ENCODE peak calls at places on chromosomes 2 and 18, in nine cellular contexts. T is RPMI8226; Q is CD4-positive, alpha-beta memory T cell; D is lower lobe of right lung; F is Calu3; W is activated T-cell treated with anti-CD3 and anti-CD28 coated beads for 24 hours; J is WERI-Rb-1; S is esophagus squamous epithelium; Y is stimulated activated CD4-positive, alpha-beta T cell treated with anti-CD3 and anti-CD28 coated beads, Interleukin-12 subunit alpha, Interleukin-12 subunit beta, amount 100 ng/mL, for 4 hours. V is an unnamed sample.

GRCh38 chr2:84204995-84205394 is 254.1 kb downstream of the SUCLG1 start:
- DNase-seq in T (no peak), Q (no peak), D (no peak), F (no peak), W (no peak), J (no peak), S (no peak), Y (no peak), V (no peak)

GRCh38 chr2:119426801-119427395 is 4.8 kb upstream of the TMEM37 start:
- DNase-seq in T (no peak), Q (no peak), D (peak), F (peak), W (no peak), J (no peak), S (no peak), Y (no peak), V (no peak)

GRCh38 chr2:39902103-39902502 is 123.0 kb upstream of the THUMPD2 start:
- DNase-seq in T (no peak), Q (no peak), D (no peak), F (no peak), W (no peak), J (no peak), S (no peak), Y (no peak), V (no peak)

GRCh38 chr2:240990726-240991377 is 7.6 kb upstream of the SNED1 start:
- DNase-seq in T (no peak), Q (no peak), D (peak), F (no peak), W (no peak), J (no peak), S (no peak), Y (no peak), V (peak)

GRCh38 chr2:11744631-11745394 is 1.6 kb upstream of the LPIN1 start:
- DNase-seq in T (peak), Q (peak), D (no peak), F (peak), W (no peak), J (peak), S (no peak), Y (no peak), V (peak)

GRCh38 chr2:148914463-148914862 is 39.4 kb downstream of the KIF5C start:
- DNase-seq in T (no peak), Q (no peak), D (no peak), F (no peak), W (no peak), J (no peak), S (no peak), Y (no peak), V (no peak)

GRCh38 chr2:108139521-108139920 is 100.2 kb upstream of the SULT1C3 start:
- DNase-seq in T (peak), Q (no peak), D (no peak), F (no peak), W (no peak), J (no peak), S (no peak), Y (no peak), V (no peak)

GRCh38 chr18:35697869-35698268 is 116.3 kb downstream of the GALNT1 start:
- DNase-seq in T (no peak), Q (no peak), D (no peak), F (no peak), W (no peak), J (no peak), S (no peak), Y (no peak), V (no peak)

GRCh38 chr2:24513266-24513665 is 22.2 kb downstream of the NCOA1 start:
- DNase-seq in T (no peak), Q (no peak), D (no peak), F (no peak), W (no peak), J (no peak), S (no peak), Y (no peak), V (no peak)

GRCh38 chr2:227877359-227878309 is 6.2 kb downstream of the DAW1 start:
- DNase-seq in T (no peak), Q (no peak), D (no peak), F (no peak), W (no peak), J (no peak), S (no peak), Y (no peak), V (no peak)

GRCh38 chr2:66667852-66668251 is 232.9 kb downstream of the MEIS1 start:
- DNase-seq in T (no peak), Q (no peak), D (no peak), F (no peak), W (no peak), J (no peak), S (no peak), Y (no peak), V (no peak)

GRCh38 chr2:149701241-149701640 is 113.7 kb upstream of the MMADHC start:
- DNase-seq in T (no peak), Q (no peak), D (no peak), F (no peak), W (no peak), J (no peak), S (no peak), Y (no peak), V (no peak)

GRCh38 chr2:222228046-222228445 is 70.8 kb downstream of the PAX3 start:
- DNase-seq in T (no peak), Q (no peak), D (no peak), F (no peak), W (no peak), J (peak), S (no peak), Y (no peak), V (no peak)

GRCh38 chr2:30662268-30663131 is 144.7 kb downstream of the CAPN13 start:
- DNase-seq in T (peak), Q (no peak), D (no peak), F (no peak), W (no peak), J (no peak), S (no peak), Y (no peak), V (no peak)

GRCh38 chr2:113236367-113237159 is 42.2 kb downstream of the PAX8 start:
- DNase-seq in T (peak), Q (no peak), D (no peak), F (peak), W (no peak), J (no peak), S (no peak), Y (no peak), V (no peak)

GRCh38 chr2:233120459-233120858 is 60.3 kb downstream of the INPP5D start:
- DNase-seq in T (no peak), Q (no peak), D (no peak), F (no peak), W (no peak), J (no peak), S (no peak), Y (no peak), V (no peak)

GRCh38 chr2:187372213-187372612 is 75.8 kb downstream of the CALCRL start:
- DNase-seq in T (no peak), Q (no peak), D (no peak), F (no peak), W (no peak), J (no peak), S (no peak), Y (no peak), V (no peak)

GRCh38 chr2:40668435-40668834 is 216.5 kb upstream of the SLC8A1 start:
- DNase-seq in T (no peak), Q (no peak), D (no peak), F (no peak), W (no peak), J (no peak), S (no peak), Y (no peak), V (no peak)

GRCh38 chr18:59047321-59047991 is 92.2 kb upstream of the SEC11C start:
- DNase-seq in T (no peak), Q (no peak), D (no peak), F (no peak), W (no peak), J (peak), S (no peak), Y (no peak), V (no peak)

GRCh38 chr2:46825958-46826897 is 89.4 kb downstream of the MCFD2 start:
- DNase-seq in T (no peak), Q (no peak), D (no peak), F (no peak), W (no peak), J (no peak), S (no peak), Y (no peak), V (no peak)

GRCh38 chr2:128162266-128162665 is 71.3 kb downstream of the UGGT1 start:
- DNase-seq in T (no peak), Q (no peak), D (peak), F (no peak), W (no peak), J (no peak), S (no peak), Y (no peak), V (peak)

GRCh38 chr18:80068571-80069272 is 34.5 kb downstream of the RBFA start:
- DNase-seq in T (no peak), Q (no peak), D (no peak), F (no peak), W (no peak), J (peak), S (no peak), Y (no peak), V (no peak)

GRCh38 chr2:5693288-5694015 is 1.3 kb downstream of the SOX11 start:
- DNase-seq in T (no peak), Q (no peak), D (no peak), F (no peak), W (no peak), J (peak), S (no peak), Y (no peak), V (peak)

GRCh38 chr2:120910956-120911951 is 175.6 kb downstream of the GLI2 start:
- DNase-seq in T (no peak), Q (no peak), D (peak), F (peak), W (no peak), J (no peak), S (no peak), Y (no peak), V (peak)

V was measured in Right ventricle myocardium inferior.